ENCODE peak calls at places on chromosomes 6 and 20, in nine cellular contexts. T is H9, G is GM12865, C is GM06990, H is cardiac muscle cell, S is GM23338, X is foreskin fibroblast, N is right lobe of liver, I is H1. Q is an unnamed sample.

GRCh38 chr20:38001981-38002380 is 31.3 kb downstream of the TTI1 start:
- DNase-seq in N (no peak), H (peak; percentile 55), G (no peak), S (no peak), I (no peak), X (peak; percentile 29), T (no peak), C (no peak), Q (peak; percentile 56)

GRCh38 chr20:24917797-24918578 is 31.1 kb upstream of the CST7 start:
- DNase-seq in S (peak; percentile 92), C (peak; percentile 65), X (peak; percentile 87), T (peak; percentile 85), H (peak; percentile 80), G (peak; percentile 74), I (peak; percentile 67), N (no peak), Q (peak; percentile 74)

GRCh38 chr6:154872605-154873004 is 122.5 kb upstream of the TIAM2 start:
- DNase-seq in T (peak; percentile 60), N (no peak), H (no peak), X (no peak), S (peak; percentile 73), I (peak; percentile 17), G (no peak), C (no peak), Q (no peak)

GRCh38 chr6:2712102-2712501 is 38.6 kb downstream of the MYLK4 start:
- DNase-seq in H (no peak), S (no peak), N (no peak), T (no peak), I (no peak), C (no peak), X (no peak), G (no peak), Q (no peak)

GRCh38 chr20:37299718-37300529 is 10.5 kb downstream of the MANBAL start:
- DNase-seq in N (no peak), G (no peak), S (no peak), H (peak; percentile 62), C (no peak), I (no peak), X (peak; percentile 80), T (no peak), Q (peak; percentile 70)

GRCh38 chr6:52532457-52532856 is 44.4 kb downstream of the TRAM2 start:
- DNase-seq in I (no peak), S (no peak), H (no peak), T (no peak), N (no peak), X (no peak), C (no peak), G (no peak), Q (no peak)

GRCh38 chr6:23180504-23181293 is 611.3 kb downstream of the HDGFL1 start:
- DNase-seq in H (peak; percentile 93), N (no peak), I (no peak), T (no peak), S (peak; percentile 6), C (no peak), G (no peak), X (peak; percentile 94), Q (peak; percentile 79)

GRCh38 chr20:2656471-2657117 is 4.2 kb downstream of the NOP56 start:
- DNase-seq in C (no peak), G (no peak), T (no peak), X (no peak), N (no peak), I (no peak), S (no peak), H (no peak), Q (no peak)

GRCh38 chr6:7960848-7961247 is 50.3 kb upstream of the TXNDC5 start:
- DNase-seq in H (peak; percentile 36), I (no peak), X (no peak), T (no peak), C (peak; percentile 65), S (no peak), G (peak; percentile 61), N (no peak), Q (no peak)

GRCh38 chr20:31943052-31943471 is 8.8 kb downstream of the PDRG1 start:
- DNase-seq in G (no peak), H (peak; percentile 6), I (no peak), X (no peak), T (no peak), C (no peak), S (no peak), N (no peak), Q (peak; percentile 38)

GRCh38 chr20:16929756-16930155 is 181.6 kb downstream of the OTOR start:
- DNase-seq in N (no peak), T (no peak), G (no peak), H (no peak), I (no peak), C (no peak), X (peak; percentile 79), S (no peak), Q (no peak)

GRCh38 chr6:149060300-149060984 is 257.1 kb upstream of the TAB2 start:
- DNase-seq in C (peak; percentile 78), G (peak; percentile 89), N (no peak), S (no peak), I (no peak), X (no peak), H (peak; percentile 35), T (no peak), Q (no peak)

GRCh38 chr6:113458368-113459010 is 398.7 kb upstream of the MARCKS start:
- DNase-seq in C (no peak), S (no peak), T (no peak), X (peak; percentile 38), G (no peak), N (no peak), I (no peak), H (peak; percentile 41), Q (no peak)

GRCh38 chr6:113464959-113465358 is 392.2 kb upstream of the MARCKS start:
- DNase-seq in G (no peak), N (no peak), H (peak; percentile 64), C (no peak), T (no peak), X (peak; percentile 94), I (no peak), S (no peak), Q (peak; percentile 74)

GRCh38 chr6:113457751-113458150 is 399.4 kb upstream of the MARCKS start:
- DNase-seq in S (no peak), I (no peak), X (no peak), N (no peak), C (no peak), T (no peak), H (no peak), G (no peak), Q (no peak)

GRCh38 chr6:113464536-113464935 is 392.6 kb upstream of the MARCKS start:
- DNase-seq in I (no peak), G (no peak), X (no peak), N (no peak), S (no peak), T (no peak), H (no peak), C (no peak), Q (no peak)

GRCh38 chr6:113461153-113461897 is 395.8 kb upstream of the MARCKS start:
- DNase-seq in G (no peak), H (peak; percentile 53), N (no peak), X (no peak), T (no peak), I (no peak), C (no peak), S (peak; percentile 35), Q (peak; percentile 79)
- TF ChIP-seq CTCF in G (peak; percentile 10), H (peak; percentile 31), N (no peak), X (peak; percentile 8), T (peak; percentile 58), I (no peak), C (peak; percentile 10), S (peak; percentile 44), Q (peak; percentile 35)

DNA sequence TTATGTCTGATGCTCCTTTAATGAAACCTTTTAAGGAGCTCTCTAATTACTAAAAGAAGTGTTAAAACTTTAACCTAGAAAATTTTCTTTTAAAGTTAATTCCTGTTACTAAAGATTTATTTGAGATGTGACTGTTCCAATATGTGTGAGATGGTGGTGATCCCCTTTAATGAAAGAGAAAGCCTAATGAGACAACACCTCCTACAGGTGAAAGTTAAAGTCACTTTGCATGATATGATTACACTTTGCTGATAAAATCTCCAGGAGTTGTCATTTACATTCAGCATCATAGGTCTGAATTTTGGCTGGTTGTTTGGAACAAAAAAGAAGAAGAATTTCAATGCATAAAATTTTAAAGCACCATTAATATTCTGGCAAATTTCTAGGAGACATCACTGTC is 307.4 kb downstream of the TRDN start:
- DNase-seq in I (no peak), G (no peak), T (no peak), N (no peak), S (peak; percentile 10), H (no peak), C (no peak), X (no peak), Q (no peak)
- TF ChIP-seq CTCF in I (no peak), G (no peak), T (peak; percentile 44), N (no peak), S (peak; percentile 55), H (no peak), C (no peak), X (no peak), Q (no peak)

DNA sequence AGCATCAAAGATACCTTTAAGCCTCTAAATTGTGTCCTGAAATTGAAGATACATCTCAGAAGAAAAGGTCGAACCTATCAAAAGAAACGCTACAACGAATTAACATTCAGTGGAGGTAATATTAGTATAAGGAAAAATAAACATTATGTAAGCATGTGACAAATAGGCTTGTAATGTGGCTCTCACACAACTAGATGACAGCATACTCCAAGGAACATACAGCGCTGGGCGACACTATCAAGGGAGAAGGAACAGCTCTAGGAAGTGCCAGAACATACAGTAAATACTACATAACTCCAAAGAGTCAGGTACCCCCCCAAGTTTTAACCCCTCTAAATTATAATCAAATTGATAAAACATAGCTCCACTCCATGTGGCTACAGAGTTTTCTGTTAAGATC is 103.5 kb downstream of the LAMP5 start:
- DNase-seq in H (peak; percentile 27), N (no peak), G (peak; percentile 35), C (no peak), X (peak; percentile 67), T (no peak), I (no peak), S (peak; percentile 70), Q (peak; percentile 27)
- TF ChIP-seq CTCF in H (peak; percentile 8), N (peak; percentile 29), G (peak; percentile 35), C (peak; percentile 49), X (no peak), T (peak; percentile 72), I (no peak), S (peak; percentile 93), Q (no peak)

DNA sequence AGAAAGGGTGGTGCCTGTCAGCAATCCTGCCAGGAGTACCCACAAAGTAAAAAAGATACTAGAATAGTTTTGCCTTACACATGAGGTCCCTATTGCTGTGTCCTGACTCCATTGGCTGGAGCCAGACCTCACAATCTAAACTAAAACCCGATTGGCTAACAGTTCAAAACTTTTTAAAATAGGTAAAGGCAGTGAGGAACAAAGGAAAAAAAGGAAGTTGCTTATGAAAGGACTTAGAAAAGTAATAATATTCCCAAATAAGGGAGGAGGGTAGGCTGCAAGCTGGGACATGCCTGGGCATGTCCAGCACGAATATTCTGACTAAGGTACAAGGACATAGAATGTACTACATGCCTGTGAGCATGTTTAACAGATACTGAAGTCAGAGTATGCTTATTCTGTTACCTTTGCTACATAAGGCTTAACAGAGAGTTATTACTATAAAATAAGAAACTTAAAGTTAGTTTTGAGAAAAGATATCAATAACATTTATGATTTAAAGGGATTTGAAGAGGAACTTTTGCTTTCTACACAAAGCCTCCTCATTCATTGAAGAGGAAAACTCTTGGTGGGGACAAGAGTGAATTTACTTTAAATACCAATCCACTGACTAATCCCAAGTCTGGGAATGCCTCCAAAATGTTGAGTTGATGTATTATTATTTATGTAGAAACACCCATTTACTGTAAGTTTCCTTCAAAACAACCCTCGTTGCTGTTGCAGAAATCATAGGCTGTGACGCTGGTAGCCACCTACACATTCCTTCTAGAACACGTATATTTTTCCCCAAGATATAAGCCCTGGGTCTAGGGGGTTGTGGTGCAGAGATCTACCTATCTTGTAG is 8.2 kb upstream of the MTHFD1L start:
- DNase-seq in G (no peak), T (no peak), X (peak; percentile 94), N (no peak), S (no peak), H (peak; percentile 99), I (no peak), C (no peak), Q (peak; percentile 100)
- TF ChIP-seq CTCF in G (no peak), T (no peak), X (no peak), N (no peak), S (no peak), H (no peak), I (no peak), C (no peak), Q (no peak)